ENCODE peak calls at places on chromosomes 5 and 9, in five cellular contexts. W is G401, P is globus pallidus, Q is DMS53, A is occipital lobe. U is an unnamed sample.

GRCh38 chr9:137369111-137369787 is 53.7 kb downstream of the EXD3 start:
- DNase-seq in W (no peak), P (no peak), Q (no peak), A (no peak), U (no peak)

GRCh38 chr9:107175826-107176500 is 107.1 kb upstream of the RAD23B start:
- DNase-seq in W (no peak), P (no peak), Q (no peak), A (no peak), U (no peak)

GRCh38 chr9:14961372-14962068 is 51.3 kb upstream of the FREM1 start:
- DNase-seq in W (no peak), P (no peak), Q (no peak), A (no peak), U (no peak)

GRCh38 chr5:7078901-7079300 is 317.0 kb upstream of the ADCY2 start:
- DNase-seq in W (no peak), P (no peak), Q (peak; percentile 52), A (no peak), U (no peak)

GRCh38 chr5:168354397-168354796 is 63.0 kb downstream of the WWC1 start:
- DNase-seq in W (no peak), P (no peak), Q (no peak), A (no peak), U (no peak)

GRCh38 chr5:7926296-7926695 is 57.3 kb downstream of the MTRR start:
- DNase-seq in W (no peak), P (no peak), Q (no peak), A (no peak), U (peak; percentile 99)

GRCh38 chr9:112031400-112031799 is 134.8 kb downstream of the UGCG start:
- DNase-seq in W (no peak), P (no peak), Q (no peak), A (no peak), U (no peak)

GRCh38 chr5:32773944-32774343 is 62.8 kb downstream of the NPR3 start:
- DNase-seq in W (no peak), P (no peak), Q (no peak), A (no peak), U (no peak)

GRCh38 chr5:113197456-113198200 is 221.0 kb downstream of the DCP2 start:
- DNase-seq in W (no peak), P (no peak), Q (no peak), A (no peak), U (no peak)

GRCh38 chr5:103260951-103261350 is 2.4 kb downstream of the MACIR start:
- DNase-seq in W (no peak), P (no peak), Q (peak; percentile 7), A (no peak), U (no peak)

GRCh38 chr5:14810941-14811573 is 60.5 kb downstream of the ANKH start:
- DNase-seq in W (no peak), P (peak; percentile 78), Q (no peak), A (no peak), U (no peak)

GRCh38 chr5:8869932-8870331 is 675.9 kb downstream of the SEMA5A start:
- DNase-seq in W (no peak), P (no peak), Q (no peak), A (no peak), U (no peak)

GRCh38 chr5:72160299-72160698 is 53.0 kb downstream of the MAP1B start:
- DNase-seq in W (no peak), P (no peak), Q (no peak), A (no peak), U (peak; percentile 99)

GRCh38 chr5:73605223-73606087 is 20.5 kb upstream of the ARHGEF28 start:
- DNase-seq in W (no peak), P (no peak), Q (peak; percentile 71), A (no peak), U (peak; percentile 42)

GRCh38 chr5:158639876-158640570 is 459.7 kb downstream of the EBF1 start:
- DNase-seq in W (peak; percentile 19), P (no peak), Q (no peak), A (no peak), U (peak; percentile 1)

GRCh38 chr5:113846941-113847340 is 333.4 kb downstream of the YTHDC2 start:
- DNase-seq in W (no peak), P (no peak), Q (peak; percentile 74), A (no peak), U (no peak)

GRCh38 chr5:10633271-10634049 is 69.6 kb downstream of the ANKRD33B start:
- DNase-seq in W (no peak), P (no peak), Q (no peak), A (no peak), U (no peak)

GRCh38 chr5:131109540-131110255 is 55.4 kb downstream of the HINT1 start:
- DNase-seq in W (peak; percentile 34), P (peak; percentile 74), Q (peak; percentile 83), A (no peak), U (peak; percentile 33)